ENCODE peak calls at places on chromosome 6, in seven cellular contexts. W is heart right ventricle, F is BJ, X is adrenal gland, T is heart left ventricle, G is PC-3, R is stomach. O is an unnamed sample.

GRCh38 chr6:2861071-2861821 is 19.6 kb upstream of the SERPINB1 start:
- DNase-seq in W (no peak), F (no peak), X (no peak), T (no peak), G (no peak), R (no peak), O (no peak)

GRCh38 chr6:90044833-90045337 is 150.6 kb downstream of the GJA10 start:
- DNase-seq in W (no peak), F (peak; percentile 57), X (no peak), T (no peak), G (peak; percentile 20), R (no peak), O (no peak)

GRCh38 chr6:10390495-10391298 is 24.2 kb downstream of the TFAP2A start:
- DNase-seq in W (no peak), F (no peak), X (no peak), T (no peak), G (no peak), R (no peak), O (no peak)

GRCh38 chr6:158848441-158848840 is 29.3 kb upstream of the EZR start:
- DNase-seq in W (no peak), F (no peak), X (no peak), T (no peak), G (peak; percentile 13), R (peak; percentile 78), O (no peak)

GRCh38 chr6:8193541-8193940 is 91.2 kb upstream of the EEF1E1 start:
- DNase-seq in W (no peak), F (no peak), X (no peak), T (no peak), G (no peak), R (no peak), O (no peak)

GRCh38 chr6:20334961-20335360 is 66.7 kb upstream of the E2F3 start:
- DNase-seq in W (no peak), F (no peak), X (no peak), T (no peak), G (no peak), R (no peak), O (no peak)

GRCh38 chr6:72968704-72969103 is 256.6 kb downstream of the KHDC1L start:
- DNase-seq in W (no peak), F (no peak), X (no peak), T (no peak), G (peak; percentile 90), R (no peak), O (no peak)

GRCh38 chr6:14757014-14757413 is 488.9 kb upstream of the JARID2 start:
- DNase-seq in W (no peak), F (no peak), X (no peak), T (no peak), G (no peak), R (no peak), O (no peak)

GRCh38 chr6:133610271-133610840 is 278.6 kb upstream of the TCF21 start:
- DNase-seq in W (no peak), F (no peak), X (no peak), T (no peak), G (peak; percentile 33), R (no peak), O (no peak)

GRCh38 chr6:55449219-55449618 is 122.0 kb downstream of the GFRAL start:
- DNase-seq in W (no peak), F (no peak), X (no peak), T (no peak), G (peak; percentile 41), R (no peak), O (no peak)

GRCh38 chr6:14066782-14067406 is 50.7 kb upstream of the CD83 start:
- DNase-seq in W (peak; percentile 19), F (peak; percentile 16), X (peak; percentile 47), T (no peak), G (peak; percentile 89), R (no peak), O (no peak)

GRCh38 chr6:98832282-98833100 is 1.9 kb upstream of the POU3F2 start:
- DNase-seq in W (no peak), F (peak; percentile 11), X (peak; percentile 60), T (no peak), G (peak; percentile 32), R (no peak), O (peak; percentile 71)

GRCh38 chr6:89985744-89986493 is 91.7 kb downstream of the GJA10 start:
- DNase-seq in W (peak; percentile 19), F (peak; percentile 77), X (no peak), T (no peak), G (no peak), R (no peak), O (no peak)

GRCh38 chr6:79946773-79947190 is 571 bp downstream of the ELOVL4 start:
- DNase-seq in W (no peak), F (no peak), X (peak; percentile 6), T (no peak), G (peak; percentile 15), R (no peak), O (no peak)

GRCh38 chr6:15378272-15378671 is 132.4 kb downstream of the JARID2 start:
- DNase-seq in W (no peak), F (no peak), X (no peak), T (no peak), G (no peak), R (no peak), O (no peak)

GRCh38 chr6:127457444-127458064 is 1.6 kb downstream of the KIAA0408 start:
- DNase-seq in W (no peak), F (peak; percentile 42), X (no peak), T (no peak), G (peak; percentile 15), R (no peak), O (no peak)

GRCh38 chr6:132257561-132257960 is 143.7 kb downstream of the MOXD1 start:
- DNase-seq in W (no peak), F (no peak), X (no peak), T (no peak), G (no peak), R (peak; percentile 36), O (no peak)

DNA sequence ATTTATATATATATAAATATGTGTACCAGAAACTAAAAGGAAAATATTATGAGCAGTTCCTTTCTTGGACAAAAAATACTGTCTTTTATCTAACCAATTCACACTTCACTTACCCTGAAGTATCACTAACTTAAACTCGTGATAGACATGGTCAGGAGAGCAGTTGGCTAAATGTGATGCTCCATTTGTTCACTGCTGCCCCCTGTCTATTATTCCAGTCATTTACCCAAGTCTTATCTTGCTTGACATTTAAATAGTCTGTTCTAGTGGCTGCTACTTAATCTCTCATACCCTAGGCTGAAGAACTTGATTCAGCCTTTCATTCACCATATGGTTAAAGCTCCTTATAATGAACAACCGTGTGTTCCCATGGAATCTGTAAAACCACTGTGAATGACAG is 789.6 kb upstream of the EYS start:
- DNase-seq in W (no peak), F (no peak), X (no peak), T (no peak), G (peak; percentile 51), R (no peak), O (no peak)
- TF ChIP-seq CTCF in W (no peak), F (no peak), X (no peak), T (no peak), G (peak; percentile 63), R (no peak), O (peak; percentile 64)

GRCh38 chr6:33144373-33144772 is 47.9 kb downstream of the COL11A2 start:
- DNase-seq in W (no peak), F (no peak), X (no peak), T (no peak), G (no peak), R (no peak), O (no peak)
- TF ChIP-seq CTCF in W (no peak), F (no peak), X (no peak), T (no peak), G (no peak), R (no peak), O (no peak)

GRCh38 chr6:35629876-35630378 is 58.8 kb downstream of the FKBP5 start:
- DNase-seq in W (no peak), F (no peak), X (no peak), T (no peak), G (peak; percentile 17), R (no peak), O (no peak)

GRCh38 chr6:35622283-35622682 is 66.4 kb downstream of the FKBP5 start:
- DNase-seq in W (no peak), F (no peak), X (no peak), T (no peak), G (no peak), R (no peak), O (no peak)

GRCh38 chr6:35620706-35621105 is 68.0 kb downstream of the FKBP5 start:
- DNase-seq in W (no peak), F (no peak), X (no peak), T (no peak), G (no peak), R (no peak), O (no peak)

DNA sequence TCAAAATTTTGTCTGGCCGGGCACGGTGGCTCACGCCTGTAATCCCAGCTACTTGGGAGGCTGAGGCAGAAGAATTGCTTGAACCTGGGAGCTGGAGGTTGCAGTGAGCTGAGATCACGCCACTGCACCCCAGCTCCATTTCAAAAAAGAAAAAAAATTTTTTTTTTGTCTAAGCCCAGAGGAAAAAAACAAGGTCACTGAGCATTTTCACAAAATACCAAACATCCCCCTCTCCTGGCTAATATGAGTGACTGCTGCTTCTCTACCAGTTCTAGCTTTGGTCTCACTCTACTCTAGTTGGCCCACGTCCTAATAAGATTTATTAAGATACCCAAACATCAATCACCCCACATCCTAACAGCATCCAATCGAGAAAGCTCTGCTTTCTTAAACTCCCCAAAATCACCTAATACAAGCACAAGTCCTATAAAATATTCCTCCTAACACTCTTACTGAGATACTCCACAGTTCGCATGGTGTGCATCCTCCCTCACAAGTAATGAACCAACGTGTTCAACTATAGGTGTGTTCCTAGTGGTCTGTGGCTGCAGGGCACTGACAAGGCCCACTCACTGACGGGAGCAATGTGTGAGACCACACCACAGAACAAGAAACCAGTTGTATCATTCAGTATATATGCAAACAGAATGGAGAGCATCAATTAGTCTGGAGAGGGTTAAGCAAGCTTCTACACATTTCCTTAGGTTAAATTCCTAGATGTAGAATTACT is 64.2 kb downstream of the FKBP5 start:
- DNase-seq in W (no peak), F (no peak), X (no peak), T (no peak), G (peak; percentile 44), R (no peak), O (no peak)
- TF ChIP-seq CTCF in W (peak; percentile 15), F (peak; percentile 45), X (no peak), T (peak; percentile 21), G (peak; percentile 65), R (no peak), O (peak; percentile 50)

GRCh38 chr6:149750136-149750609 is 632 bp downstream of the PCMT1 start:
- DNase-seq in W (peak; percentile 26), F (no peak), X (peak; percentile 58), T (peak; percentile 55), G (peak; percentile 44), R (peak; percentile 30), O (peak; percentile 75)

GRCh38 chr6:149749594-149750135 is at the start of gene PCMT1:
- DNase-seq in W (peak; percentile 85), F (peak; percentile 54), X (peak; percentile 92), T (peak; percentile 92), G (peak; percentile 94), R (peak; percentile 93), O (peak; percentile 93)

GRCh38 chr6:149751239-149751638 is 1.7 kb downstream of the PCMT1 start:
- DNase-seq in W (no peak), F (no peak), X (no peak), T (no peak), G (no peak), R (no peak), O (no peak)

GRCh38 chr6:149746147-149746946 is at the start of gene NUP43:
- DNase-seq in W (peak; percentile 97), F (peak; percentile 57), X (peak; percentile 94), T (peak; percentile 95), G (peak; percentile 89), R (peak; percentile 92), O (peak; percentile 92)
- TF ChIP-seq CTCF in W (peak; percentile 39), F (peak; percentile 57), X (peak; percentile 53), T (peak; percentile 39), G (peak; percentile 42), R (no peak), O (peak; percentile 81)

O was measured in type B pancreatic cell.